ENCODE peak calls at places on chromosomes 11 and 22, in six cellular contexts. K is NAMALWA, V is amniotic epithelial cell, O is mesothelial cell of epicardium, J is breast epithelium, Y is upper lobe of right lung. B is an unnamed sample.
A peak's percentile ranks its signal among the peaks of the same experiment; 100 is the strongest.

GRCh38 chr22:35154937-35155387 is 89.0 kb downstream of the ISX start:
- DNase-seq in K (peak; percentile 68), V (peak; percentile 33), O (peak; percentile 70), J (peak; percentile 19), Y (peak; percentile 68), B (peak; percentile 53)

GRCh38 chr22:49426618-49427266 is 400.9 kb downstream of the BRD1 start:
- DNase-seq in K (no peak), V (no peak), O (no peak), J (no peak), Y (no peak), B (no peak)

GRCh38 chr22:50190182-50190951 is 4.7 kb downstream of the TRABD start:
- DNase-seq in K (peak; percentile 95), V (peak; percentile 55), O (peak; percentile 70), J (peak; percentile 72), Y (peak; percentile 94), B (peak; percentile 95)

GRCh38 chr22:39234867-39235687 is 9.7 kb downstream of the PDGFB start:
- DNase-seq in K (no peak), V (no peak), O (no peak), J (peak; percentile 70), Y (peak; percentile 77), B (peak; percentile 87)

GRCh38 chr11:13958596-13958995 is 3.9 kb upstream of the SPON1 start:
- DNase-seq in K (no peak), V (no peak), O (no peak), J (no peak), Y (no peak), B (no peak)

GRCh38 chr11:92782806-92783205 is 186.6 kb upstream of the MTNR1B start:
- DNase-seq in K (no peak), V (no peak), O (no peak), J (no peak), Y (no peak), B (no peak)

GRCh38 chr22:49629024-49629570 is 198.6 kb downstream of the BRD1 start:
- DNase-seq in K (no peak), V (no peak), O (no peak), J (no peak), Y (no peak), B (peak; percentile 65)

GRCh38 chr22:22870577-22871398 is 16.8 kb upstream of the IGLL5 start:
- DNase-seq in K (peak; percentile 75), V (no peak), O (no peak), J (no peak), Y (no peak), B (no peak)

GRCh38 chr11:36586543-36586942 is 7.8 kb upstream of the IFTAP start:
- DNase-seq in K (peak; percentile 55), V (no peak), O (no peak), J (no peak), Y (no peak), B (no peak)

GRCh38 chr11:57901278-57901677 is 122.4 kb upstream of the OR9Q1 start:
- DNase-seq in K (no peak), V (no peak), O (no peak), J (no peak), Y (no peak), B (no peak)

B was measured in upper lobe of left lung.